ENCODE peak calls at places on chromosomes 2 and 18, in four cellular contexts. G is caudate nucleus, I is COLO829, F is GM20000. P is an unnamed sample.

GRCh38 chr2:128594953-128595677 is 276.4 kb upstream of the HS6ST1 start:
- DNase-seq in G (no peak), I (no peak), F (no peak), P (no peak)

GRCh38 chr18:49638891-49639557 is 77.2 kb downstream of the LIPG start:
- DNase-seq in G (no peak), I (no peak), F (no peak), P (no peak)

GRCh38 chr2:68971591-68972231 is 2.7 kb upstream of the GKN1 start:
- DNase-seq in G (no peak), I (no peak), F (no peak), P (no peak)

GRCh38 chr2:205885492-205886099 is 200.4 kb downstream of the INO80D start:
- DNase-seq in G (peak), I (peak), F (peak), P (peak)

GRCh38 chr2:30231726-30232026 is 342 bp downstream of the LBH start:
- DNase-seq in G (no peak), I (no peak), F (no peak), P (no peak)

GRCh38 chr2:102294802-102295489 is 16.4 kb upstream of the IL1RL1 start:
- DNase-seq in G (no peak), I (no peak), F (no peak), P (no peak)

GRCh38 chr2:218168635-218169462 is 2.1 kb upstream of the CXCR1 start:
- DNase-seq in G (no peak), I (peak), F (peak), P (peak)

GRCh38 chr2:176096986-176097819 is 2.4 kb upstream of the HOXD12 start:
- DNase-seq in G (no peak), I (peak), F (peak), P (no peak)

GRCh38 chr2:130390460-130391057 is 34.7 kb downstream of the PTPN18 start:
- DNase-seq in G (no peak), I (no peak), F (no peak), P (no peak)

GRCh38 chr18:67154979-67155378 is 361.5 kb downstream of the DSEL start:
- DNase-seq in G (no peak), I (no peak), F (no peak), P (no peak)